ENCODE peak calls at places on chromosomes 4 and X, in nine cellular contexts. One of them, this sample, is unnamed.

GRCh38 chr4:88040707-88041106 is 33.3 kb downstream of the PKD2 start:
- DNase-seq in OCI-LY7: no peak
- DNase-seq in WERI-Rb-1: no peak
- DNase-seq in heart left ventricle: no peak
- DNase-seq in naive thymus-derived CD4-positive, alpha-beta T cell: no peak
- DNase-seq in psoas muscle: no peak
- DNase-seq in PC-3: no peak
- DNase-seq in H9: no peak
- DNase-seq in hepatocyte: no peak
- DNase-seq in this sample: no peak

GRCh38 chrX:3295731-3296130 is 50.7 kb downstream of the MXRA5 start:
- DNase-seq in OCI-LY7: peak; percentile 5
- DNase-seq in WERI-Rb-1: peak; percentile 19
- DNase-seq in heart left ventricle: no peak
- DNase-seq in naive thymus-derived CD4-positive, alpha-beta T cell: no peak
- DNase-seq in psoas muscle: no peak
- DNase-seq in PC-3: peak; percentile 15
- DNase-seq in H9: peak; percentile 80
- DNase-seq in hepatocyte: no peak
- DNase-seq in this sample: no peak

GRCh38 chrX:132750312-132751042 is 208.0 kb downstream of the HS6ST2 start:
- DNase-seq in OCI-LY7: no peak
- DNase-seq in WERI-Rb-1: no peak
- DNase-seq in heart left ventricle: no peak
- DNase-seq in naive thymus-derived CD4-positive, alpha-beta T cell: no peak
- DNase-seq in psoas muscle: no peak
- DNase-seq in PC-3: no peak
- DNase-seq in H9: no peak
- DNase-seq in hepatocyte: no peak
- DNase-seq in this sample: no peak

GRCh38 chr4:126701756-126702155 is 931.0 kb upstream of the INTU start:
- DNase-seq in OCI-LY7: no peak
- DNase-seq in WERI-Rb-1: no peak
- DNase-seq in heart left ventricle: peak; percentile 43
- DNase-seq in naive thymus-derived CD4-positive, alpha-beta T cell: no peak
- DNase-seq in psoas muscle: peak; percentile 41
- DNase-seq in PC-3: no peak
- DNase-seq in H9: no peak
- DNase-seq in hepatocyte: no peak
- DNase-seq in this sample: no peak

GRCh38 chr4:153181293-153182080 is 22.8 kb upstream of the TRIM2 start:
- DNase-seq in OCI-LY7: no peak
- DNase-seq in WERI-Rb-1: no peak
- DNase-seq in heart left ventricle: no peak
- DNase-seq in naive thymus-derived CD4-positive, alpha-beta T cell: no peak
- DNase-seq in psoas muscle: no peak
- DNase-seq in PC-3: peak; percentile 57
- DNase-seq in H9: no peak
- DNase-seq in hepatocyte: no peak
- DNase-seq in this sample: no peak

GRCh38 chr4:148076964-148077363 is 345.1 kb downstream of the ARHGAP10 start:
- DNase-seq in OCI-LY7: no peak
- DNase-seq in WERI-Rb-1: no peak
- DNase-seq in heart left ventricle: no peak
- DNase-seq in naive thymus-derived CD4-positive, alpha-beta T cell: no peak
- DNase-seq in psoas muscle: no peak
- DNase-seq in PC-3: no peak
- DNase-seq in H9: no peak
- DNase-seq in hepatocyte: no peak
- DNase-seq in this sample: no peak

GRCh38 chr4:82586055-82586454 is 24.3 kb upstream of the TMEM150C start:
- DNase-seq in OCI-LY7: no peak
- DNase-seq in WERI-Rb-1: no peak
- DNase-seq in heart left ventricle: no peak
- DNase-seq in naive thymus-derived CD4-positive, alpha-beta T cell: no peak
- DNase-seq in psoas muscle: no peak
- DNase-seq in PC-3: no peak
- DNase-seq in H9: no peak
- DNase-seq in hepatocyte: no peak
- DNase-seq in this sample: no peak

GRCh38 chr4:38615847-38616246 is 48.2 kb upstream of the KLF3 start:
- DNase-seq in OCI-LY7: no peak
- DNase-seq in WERI-Rb-1: no peak
- DNase-seq in heart left ventricle: no peak
- DNase-seq in naive thymus-derived CD4-positive, alpha-beta T cell: no peak
- DNase-seq in psoas muscle: no peak
- DNase-seq in PC-3: peak; percentile 54
- DNase-seq in H9: no peak
- DNase-seq in hepatocyte: no peak
- DNase-seq in this sample: no peak

GRCh38 chr4:93409035-93409434 is 419.5 kb upstream of the ATOH1 start:
- DNase-seq in OCI-LY7: no peak
- DNase-seq in WERI-Rb-1: no peak
- DNase-seq in heart left ventricle: no peak
- DNase-seq in naive thymus-derived CD4-positive, alpha-beta T cell: no peak
- DNase-seq in psoas muscle: no peak
- DNase-seq in PC-3: no peak
- DNase-seq in H9: no peak
- DNase-seq in hepatocyte: no peak
- DNase-seq in this sample: no peak

GRCh38 chr4:159326470-159326869 is 223.6 kb downstream of the RAPGEF2 start:
- DNase-seq in OCI-LY7: no peak
- DNase-seq in WERI-Rb-1: no peak
- DNase-seq in heart left ventricle: no peak
- DNase-seq in naive thymus-derived CD4-positive, alpha-beta T cell: no peak
- DNase-seq in psoas muscle: no peak
- DNase-seq in PC-3: no peak
- DNase-seq in H9: no peak
- DNase-seq in hepatocyte: no peak
- DNase-seq in this sample: no peak

GRCh38 chr4:132827522-132827921 is 321.6 kb upstream of the PCDH10 start:
- DNase-seq in OCI-LY7: no peak
- DNase-seq in WERI-Rb-1: no peak
- DNase-seq in heart left ventricle: no peak
- DNase-seq in naive thymus-derived CD4-positive, alpha-beta T cell: no peak
- DNase-seq in psoas muscle: no peak
- DNase-seq in PC-3: no peak
- DNase-seq in H9: no peak
- DNase-seq in hepatocyte: no peak
- DNase-seq in this sample: no peak

GRCh38 chr4:3762753-3763511 is 3.3 kb upstream of the ADRA2C start:
- DNase-seq in OCI-LY7: no peak
- DNase-seq in WERI-Rb-1: no peak
- DNase-seq in heart left ventricle: no peak
- DNase-seq in naive thymus-derived CD4-positive, alpha-beta T cell: no peak
- DNase-seq in psoas muscle: no peak
- DNase-seq in PC-3: no peak
- DNase-seq in H9: no peak
- DNase-seq in hepatocyte: no peak
- DNase-seq in this sample: no peak

GRCh38 chr4:139606600-139607301 is 50.7 kb upstream of the SETD7 start:
- DNase-seq in OCI-LY7: no peak
- DNase-seq in WERI-Rb-1: no peak
- DNase-seq in heart left ventricle: no peak
- DNase-seq in naive thymus-derived CD4-positive, alpha-beta T cell: no peak
- DNase-seq in psoas muscle: no peak
- DNase-seq in PC-3: peak; percentile 54
- DNase-seq in H9: no peak
- DNase-seq in hepatocyte: no peak
- DNase-seq in this sample: no peak

GRCh38 chrX:66050140-66050569 is 10.3 kb upstream of the VSIG4 start:
- DNase-seq in OCI-LY7: no peak
- DNase-seq in WERI-Rb-1: no peak
- DNase-seq in heart left ventricle: no peak
- DNase-seq in naive thymus-derived CD4-positive, alpha-beta T cell: no peak
- DNase-seq in psoas muscle: no peak
- DNase-seq in PC-3: no peak
- DNase-seq in H9: no peak
- DNase-seq in hepatocyte: no peak
- DNase-seq in this sample: no peak

GRCh38 chr4:140635606-140636005 is 66.8 kb upstream of the UCP1 start:
- DNase-seq in OCI-LY7: no peak
- DNase-seq in WERI-Rb-1: no peak
- DNase-seq in heart left ventricle: no peak
- DNase-seq in naive thymus-derived CD4-positive, alpha-beta T cell: no peak
- DNase-seq in psoas muscle: peak; percentile 32
- DNase-seq in PC-3: peak; percentile 69
- DNase-seq in H9: peak; percentile 44
- DNase-seq in hepatocyte: peak; percentile 68
- DNase-seq in this sample: no peak

GRCh38 chrX:153909024-153909979 is 4.8 kb downstream of the AVPR2 start:
- DNase-seq in OCI-LY7: no peak
- DNase-seq in WERI-Rb-1: peak; percentile 85
- DNase-seq in heart left ventricle: peak; percentile 42
- DNase-seq in naive thymus-derived CD4-positive, alpha-beta T cell: no peak
- DNase-seq in psoas muscle: no peak
- DNase-seq in PC-3: no peak
- DNase-seq in H9: peak; percentile 62
- DNase-seq in hepatocyte: no peak
- DNase-seq in this sample: no peak

GRCh38 chr4:173056708-173057107 is 111.9 kb upstream of the GALNT7 start:
- DNase-seq in OCI-LY7: no peak
- DNase-seq in WERI-Rb-1: no peak
- DNase-seq in heart left ventricle: no peak
- DNase-seq in naive thymus-derived CD4-positive, alpha-beta T cell: no peak
- DNase-seq in psoas muscle: no peak
- DNase-seq in PC-3: no peak
- DNase-seq in H9: no peak
- DNase-seq in hepatocyte: no peak
- DNase-seq in this sample: no peak

GRCh38 chr4:140252144-140252741 is 98.3 kb upstream of the MAML3 start:
- DNase-seq in OCI-LY7: peak; percentile 14
- DNase-seq in WERI-Rb-1: peak; percentile 93
- DNase-seq in heart left ventricle: no peak
- DNase-seq in naive thymus-derived CD4-positive, alpha-beta T cell: no peak
- DNase-seq in psoas muscle: peak; percentile 52
- DNase-seq in PC-3: peak; percentile 21
- DNase-seq in H9: peak; percentile 64
- DNase-seq in hepatocyte: peak; percentile 47
- DNase-seq in this sample: no peak

GRCh38 chr4:10622728-10623127 is 61.8 kb downstream of the CLNK start:
- DNase-seq in OCI-LY7: peak; percentile 21
- DNase-seq in WERI-Rb-1: peak; percentile 33
- DNase-seq in heart left ventricle: no peak
- DNase-seq in naive thymus-derived CD4-positive, alpha-beta T cell: no peak
- DNase-seq in psoas muscle: no peak
- DNase-seq in PC-3: no peak
- DNase-seq in H9: no peak
- DNase-seq in hepatocyte: no peak
- DNase-seq in this sample: no peak

GRCh38 chrX:140507982-140508305 is 3.1 kb upstream of the SOX3 start:
- DNase-seq in OCI-LY7: no peak
- DNase-seq in WERI-Rb-1: no peak
- DNase-seq in heart left ventricle: no peak
- DNase-seq in naive thymus-derived CD4-positive, alpha-beta T cell: no peak
- DNase-seq in psoas muscle: no peak
- DNase-seq in PC-3: peak; percentile 68
- DNase-seq in H9: peak; percentile 86
- DNase-seq in hepatocyte: peak; percentile 30
- DNase-seq in this sample: no peak

GRCh38 chrX:140509468-140510305 is 4.8 kb upstream of the SOX3 start:
- DNase-seq in OCI-LY7: no peak
- DNase-seq in WERI-Rb-1: no peak
- DNase-seq in heart left ventricle: no peak
- DNase-seq in naive thymus-derived CD4-positive, alpha-beta T cell: no peak
- DNase-seq in psoas muscle: no peak
- DNase-seq in PC-3: no peak
- DNase-seq in H9: peak; percentile 34
- DNase-seq in hepatocyte: no peak
- DNase-seq in this sample: no peak

GRCh38 chrX:140510306-140510676 is 5.4 kb upstream of the SOX3 start:
- DNase-seq in OCI-LY7: no peak
- DNase-seq in WERI-Rb-1: no peak
- DNase-seq in heart left ventricle: no peak
- DNase-seq in naive thymus-derived CD4-positive, alpha-beta T cell: no peak
- DNase-seq in psoas muscle: no peak
- DNase-seq in PC-3: no peak
- DNase-seq in H9: no peak
- DNase-seq in hepatocyte: no peak
- DNase-seq in this sample: no peak

GRCh38 chrX:140507223-140507981 is 2.5 kb upstream of the SOX3 start:
- DNase-seq in OCI-LY7: no peak
- DNase-seq in WERI-Rb-1: no peak
- DNase-seq in heart left ventricle: no peak
- DNase-seq in naive thymus-derived CD4-positive, alpha-beta T cell: no peak
- DNase-seq in psoas muscle: no peak
- DNase-seq in PC-3: peak; percentile 67
- DNase-seq in H9: peak; percentile 28
- DNase-seq in hepatocyte: no peak
- DNase-seq in this sample: no peak

GRCh38 chrX:140508958-140509357 is 4.1 kb upstream of the SOX3 start:
- DNase-seq in OCI-LY7: no peak
- DNase-seq in WERI-Rb-1: no peak
- DNase-seq in heart left ventricle: no peak
- DNase-seq in naive thymus-derived CD4-positive, alpha-beta T cell: no peak
- DNase-seq in psoas muscle: no peak
- DNase-seq in PC-3: no peak
- DNase-seq in H9: peak; percentile 31
- DNase-seq in hepatocyte: no peak
- DNase-seq in this sample: no peak
- H3K9me3 ChIP-seq in OCI-LY7: no peaks in the 10 kb centered on the region
- H3K9me3 ChIP-seq in WERI-Rb-1: peaks cover 8% of the 10 kb centered on the region
- H3K9me3 ChIP-seq in heart left ventricle: no peaks in the 10 kb centered on the region
- H3K9me3 ChIP-seq in naive thymus-derived CD4-positive, alpha-beta T cell: no peaks in the 10 kb centered on the region
- H3K9me3 ChIP-seq in psoas muscle: no peaks in the 10 kb centered on the region
- H3K9me3 ChIP-seq in PC-3: no peaks in the 10 kb centered on the region
- H3K9me3 ChIP-seq in H9: no peaks in the 10 kb centered on the region
- H3K9me3 ChIP-seq in hepatocyte: no peaks in the 10 kb centered on the region
- H3K9me3 ChIP-seq in this sample: no peaks in the 10 kb centered on the region

GRCh38 chr4:183830438-183830985 is 74.6 kb upstream of the STOX2 start:
- DNase-seq in OCI-LY7: no peak
- DNase-seq in WERI-Rb-1: no peak
- DNase-seq in heart left ventricle: no peak
- DNase-seq in naive thymus-derived CD4-positive, alpha-beta T cell: no peak
- DNase-seq in psoas muscle: no peak
- DNase-seq in PC-3: peak; percentile 24
- DNase-seq in H9: no peak
- DNase-seq in hepatocyte: no peak
- DNase-seq in this sample: no peak
- H3K9me3 ChIP-seq in OCI-LY7: no peaks in the 10 kb centered on the region
- H3K9me3 ChIP-seq in WERI-Rb-1: no peaks in the 10 kb centered on the region
- H3K9me3 ChIP-seq in heart left ventricle: no peaks in the 10 kb centered on the region
- H3K9me3 ChIP-seq in naive thymus-derived CD4-positive, alpha-beta T cell: no peaks in the 10 kb centered on the region
- H3K9me3 ChIP-seq in psoas muscle: no peaks in the 10 kb centered on the region
- H3K9me3 ChIP-seq in PC-3: no peaks in the 10 kb centered on the region
- H3K9me3 ChIP-seq in H9: no peaks in the 10 kb centered on the region
- H3K9me3 ChIP-seq in hepatocyte: no peaks in the 10 kb centered on the region
- H3K9me3 ChIP-seq in this sample: no peaks in the 10 kb centered on the region

GRCh38 chrX:69412661-69413060 is 91.5 kb upstream of the NALF2 start:
- DNase-seq in OCI-LY7: no peak
- DNase-seq in WERI-Rb-1: no peak
- DNase-seq in heart left ventricle: no peak
- DNase-seq in naive thymus-derived CD4-positive, alpha-beta T cell: no peak
- DNase-seq in psoas muscle: no peak
- DNase-seq in PC-3: no peak
- DNase-seq in H9: no peak
- DNase-seq in hepatocyte: no peak
- DNase-seq in this sample: no peak
- H3K9me3 ChIP-seq in OCI-LY7: no peaks in the 10 kb centered on the region
- H3K9me3 ChIP-seq in WERI-Rb-1: peaks cover 2% of the 10 kb centered on the region
- H3K9me3 ChIP-seq in heart left ventricle: no peaks in the 10 kb centered on the region
- H3K9me3 ChIP-seq in naive thymus-derived CD4-positive, alpha-beta T cell: no peaks in the 10 kb centered on the region
- H3K9me3 ChIP-seq in psoas muscle: no peaks in the 10 kb centered on the region
- H3K9me3 ChIP-seq in PC-3: no peaks in the 10 kb centered on the region
- H3K9me3 ChIP-seq in H9: peaks cover 36% of the 10 kb centered on the region
- H3K9me3 ChIP-seq in hepatocyte: no peaks in the 10 kb centered on the region
- H3K9me3 ChIP-seq in this sample: no peaks in the 10 kb centered on the region

GRCh38 chr4:76213415-76214268 is at the start of gene SCARB2:
- DNase-seq in OCI-LY7: no peak
- DNase-seq in WERI-Rb-1: peak; percentile 80
- DNase-seq in heart left ventricle: peak; percentile 92
- DNase-seq in naive thymus-derived CD4-positive, alpha-beta T cell: peak; percentile 72
- DNase-seq in psoas muscle: peak; percentile 94
- DNase-seq in PC-3: peak; percentile 78
- DNase-seq in H9: peak; percentile 83
- DNase-seq in hepatocyte: peak; percentile 94
- DNase-seq in this sample: peak; percentile 73
- H3K9me3 ChIP-seq in OCI-LY7: no peaks in the 10 kb centered on the region
- H3K9me3 ChIP-seq in WERI-Rb-1: no peaks in the 10 kb centered on the region
- H3K9me3 ChIP-seq in heart left ventricle: no peaks in the 10 kb centered on the region
- H3K9me3 ChIP-seq in naive thymus-derived CD4-positive, alpha-beta T cell: no peaks in the 10 kb centered on the region
- H3K9me3 ChIP-seq in psoas muscle: no peaks in the 10 kb centered on the region
- H3K9me3 ChIP-seq in PC-3: no peaks in the 10 kb centered on the region
- H3K9me3 ChIP-seq in H9: no peaks in the 10 kb centered on the region
- H3K9me3 ChIP-seq in hepatocyte: no peaks in the 10 kb centered on the region
- H3K9me3 ChIP-seq in this sample: no peaks in the 10 kb centered on the region